ENCODE peak calls at places on chromosomes 4 and X, in four cellular contexts. N is mesendoderm, U is IMR-90, V is H1. O is an unnamed sample.

GRCh38 chr4:41661447-41662076 is 87.0 kb downstream of the PHOX2B start:
- DNase-seq in N (peak; percentile 46), U (peak; percentile 48), V (peak; percentile 78), O (peak; percentile 39)

GRCh38 chrX:131988236-131988635 is 34.9 kb upstream of the STK26 start:
- DNase-seq in N (no peak), U (no peak), V (no peak), O (no peak)

GRCh38 chr4:138540056-138540800 is 298.1 kb upstream of the SLC7A11 start:
- DNase-seq in N (no peak), U (peak; percentile 68), V (no peak), O (no peak)

GRCh38 chrX:153864101-153864500 is 21.9 kb downstream of the L1CAM start:
- DNase-seq in N (no peak), U (no peak), V (no peak), O (no peak)

GRCh38 chrX:129957241-129958099 is 25.0 kb upstream of the BCORL1 start:
- DNase-seq in N (peak; percentile 90), U (peak; percentile 16), V (no peak), O (peak; percentile 80)

GRCh38 chr4:137952116-137952515 is 290.0 kb downstream of the SLC7A11 start:
- DNase-seq in N (no peak), U (no peak), V (no peak), O (no peak)

GRCh38 chrX:87805829-87806490 is 288.4 kb downstream of the KLHL4 start:
- DNase-seq in N (peak; percentile 75), U (no peak), V (no peak), O (no peak)

GRCh38 chrX:2767631-2768455 is 16.0 kb downstream of the XG start:
- DNase-seq in N (peak; percentile 87), U (peak; percentile 21), V (no peak), O (peak; percentile 36)

GRCh38 chr4:75736862-75737261 is 12.5 kb downstream of the USO1 start:
- DNase-seq in N (no peak), U (peak; percentile 20), V (no peak), O (no peak)

GRCh38 chrX:149145845-149146285 is 359.2 kb downstream of the IDS start:
- DNase-seq in N (peak; percentile 27), U (no peak), V (no peak), O (no peak)

GRCh38 chr4:54717694-54718093 is 59.9 kb downstream of the KIT start:
- DNase-seq in N (no peak), U (no peak), V (no peak), O (no peak)

GRCh38 chrX:115330498-115331138 is 41.1 kb downstream of the LUZP4 start:
- DNase-seq in N (peak; percentile 67), U (peak; percentile 76), V (no peak), O (peak; percentile 64)

GRCh38 chr4:169249214-169249973 is 21.4 kb downstream of the SH3RF1 start:
- DNase-seq in N (no peak), U (peak; percentile 87), V (no peak), O (no peak)

GRCh38 chrX:40146471-40147398 is 49.0 kb upstream of the BCOR start:
- DNase-seq in N (peak; percentile 64), U (peak; percentile 46), V (peak; percentile 59), O (peak; percentile 74)

GRCh38 chrX:10156199-10157031 is at the start of gene CLCN4:
- DNase-seq in N (peak; percentile 75), U (no peak), V (peak; percentile 69), O (peak; percentile 71)

GRCh38 chrX:136457303-136457917 is 30.3 kb upstream of the BRS3 start:
- DNase-seq in N (no peak), U (no peak), V (no peak), O (no peak)

GRCh38 chr4:2874861-2875260 is 31.2 kb downstream of the ADD1 start:
- DNase-seq in N (no peak), U (no peak), V (no peak), O (no peak)

GRCh38 chrX:12367254-12367653 is 229.0 kb downstream of the FRMPD4 start:
- DNase-seq in N (no peak), U (no peak), V (no peak), O (no peak)

GRCh38 chrX:10989386-10989785 is 121.7 kb upstream of the HCCS start:
- DNase-seq in N (peak; percentile 93), U (no peak), V (no peak), O (no peak)

GRCh38 chr4:19540859-19541258 is 710.8 kb upstream of the SLIT2 start:
- DNase-seq in N (no peak), U (no peak), V (no peak), O (no peak)

GRCh38 chrX:56764153-56764974 is 35.3 kb downstream of the NBDY start:
- DNase-seq in N (peak; percentile 78), U (peak; percentile 87), V (peak; percentile 53), O (peak; percentile 60)

DNA sequence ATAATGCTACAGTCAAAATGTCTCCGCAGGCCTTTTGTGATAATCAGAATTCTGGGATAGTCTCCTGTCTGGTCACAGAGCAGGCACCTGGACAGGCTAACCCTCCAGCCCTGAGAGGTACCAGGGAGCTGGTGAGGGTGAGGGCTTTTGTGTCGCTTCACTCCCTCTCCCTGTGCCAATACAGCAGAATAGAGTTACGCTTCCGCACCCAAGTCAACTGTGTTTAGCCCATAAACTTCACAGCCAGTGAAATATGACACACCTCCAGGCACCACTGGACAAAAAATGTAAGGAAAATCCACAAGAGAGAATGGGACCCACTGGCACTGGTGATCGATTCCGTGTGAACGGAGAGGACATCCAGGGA is 1.3 kb downstream of the GAK start:
- DNase-seq in N (no peak), U (no peak), V (no peak), O (no peak)
- H3K9ac ChIP-seq in N (peak overlapping the region; percentile 89), U (peak overlapping the region; percentile 89), V (no peak overlapping the region), O (peak overlapping the region; percentile 79)

GRCh38 chr4:80033581-80033980 is 39.4 kb downstream of the ANTXR2 start:
- DNase-seq in N (peak; percentile 8), U (no peak), V (no peak), O (no peak)

GRCh38 chr4:80035336-80035735 is 37.7 kb downstream of the ANTXR2 start:
- DNase-seq in N (peak; percentile 34), U (no peak), V (no peak), O (no peak)

GRCh38 chr4:80036949-80037348 is 36.1 kb downstream of the ANTXR2 start:
- DNase-seq in N (no peak), U (peak; percentile 77), V (no peak), O (no peak)

GRCh38 chr4:80037864-80038263 is 35.2 kb downstream of the ANTXR2 start:
- DNase-seq in N (no peak), U (no peak), V (no peak), O (no peak)

GRCh38 chr4:80036306-80036705 is 36.7 kb downstream of the ANTXR2 start:
- DNase-seq in N (peak; percentile 17), U (no peak), V (no peak), O (no peak)
- H2BK5ac ChIP-seq in N (no peak overlapping the region), U (no peak overlapping the region), V (no peak overlapping the region), O (no peak overlapping the region)

DNA sequence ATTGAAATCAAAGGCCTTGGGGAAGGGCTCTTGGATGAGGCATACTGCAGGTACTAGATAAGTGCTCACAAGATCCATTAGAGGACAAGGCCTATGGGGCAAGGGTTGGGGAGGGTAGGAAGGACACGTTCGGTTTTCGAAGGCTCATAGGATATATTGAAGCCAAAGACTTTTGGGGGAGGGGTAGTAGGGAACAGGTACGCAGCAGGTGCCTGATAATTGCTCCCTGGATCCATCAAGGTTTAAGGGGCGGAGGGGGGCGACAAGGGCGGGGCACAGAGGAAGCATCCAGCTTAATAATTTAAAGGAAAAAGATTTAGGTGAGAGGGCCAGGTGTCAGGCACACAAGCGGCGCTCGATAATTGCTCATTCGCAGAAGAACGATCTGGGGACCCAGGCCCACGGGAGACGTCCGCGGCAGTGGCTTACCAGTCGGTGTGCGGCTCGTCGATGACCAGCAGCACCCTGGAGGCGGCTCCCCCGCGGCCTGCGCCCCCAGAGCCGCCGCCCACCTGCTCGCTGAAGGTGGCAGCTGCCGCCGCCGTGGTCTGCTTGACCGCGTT is 653 bp downstream of the SYN1 start:
- DNase-seq in N (no peak), U (no peak), V (no peak), O (no peak)
- H3K9ac ChIP-seq in N (no peak overlapping the region), U (no peak overlapping the region), V (no peak overlapping the region), O (no peak overlapping the region)

GRCh38 chr4:11483076-11483475 is 54.4 kb upstream of the HS3ST1 start:
- DNase-seq in N (no peak), U (no peak), V (no peak), O (no peak)

GRCh38 chr4:11487876-11488545 is 59.3 kb upstream of the HS3ST1 start:
- DNase-seq in N (no peak), U (no peak), V (no peak), O (no peak)

GRCh38 chr4:11488657-11489448 is 60.2 kb upstream of the HS3ST1 start:
- DNase-seq in N (peak; percentile 33), U (no peak), V (no peak), O (no peak)

GRCh38 chr4:11487139-11487538 is 58.4 kb upstream of the HS3ST1 start:
- DNase-seq in N (peak; percentile 45), U (no peak), V (no peak), O (no peak)

DNA sequence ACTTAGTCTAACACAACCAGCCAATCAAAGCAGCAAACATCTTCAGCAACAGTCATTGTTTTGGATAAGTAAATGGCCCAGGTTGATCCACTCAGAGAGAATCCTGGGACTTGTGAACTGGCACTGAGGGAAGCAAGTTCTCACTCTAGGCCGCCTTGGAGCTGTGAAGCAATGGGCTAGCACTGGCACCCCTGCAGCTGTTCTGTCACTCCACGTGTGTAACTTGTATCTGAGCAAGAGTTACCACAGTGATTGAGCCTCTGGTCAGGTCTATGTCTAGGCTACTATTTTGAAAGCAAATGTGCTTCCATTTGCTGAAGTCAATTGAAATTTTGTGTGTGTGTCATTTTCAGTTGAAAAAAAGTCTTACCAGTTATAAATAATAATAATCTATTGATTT is 57.2 kb upstream of the HS3ST1 start:
- DNase-seq in N (no peak), U (no peak), V (no peak), O (no peak)
- H2BK5ac ChIP-seq in N (no peak overlapping the region), U (no peak overlapping the region), V (no peak overlapping the region), O (no peak overlapping the region)

DNA sequence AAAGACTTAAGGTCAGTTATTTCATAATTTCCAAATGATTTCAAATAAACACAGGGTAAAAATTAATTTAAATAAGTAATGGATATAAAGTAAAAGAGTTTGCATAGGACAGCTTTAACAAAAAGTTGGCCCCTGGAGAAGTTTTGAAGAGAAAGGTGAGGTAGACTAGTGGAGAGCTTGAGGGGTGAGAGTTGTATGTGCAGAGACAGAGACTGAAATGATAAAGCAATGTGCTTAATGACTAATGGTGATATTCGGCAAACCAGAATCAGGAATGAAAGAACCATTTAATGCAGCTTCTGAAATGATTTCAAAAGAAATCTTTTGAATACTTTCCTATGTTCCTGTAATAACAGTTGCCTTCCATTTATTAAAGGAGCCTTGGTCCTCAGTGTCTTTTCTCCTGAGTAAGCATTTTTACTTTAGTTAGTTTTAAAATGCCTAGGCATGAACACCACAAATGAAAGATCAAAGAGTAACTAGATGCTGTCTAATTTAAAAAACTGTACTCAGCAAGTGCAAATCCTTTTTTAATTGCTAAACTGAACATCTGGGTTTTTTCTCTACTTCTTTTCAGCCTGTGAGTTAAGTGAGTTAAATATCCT is 28.5 kb downstream of the CAMK2D start:
- DNase-seq in N (no peak), U (no peak), V (no peak), O (no peak)
- H3K9ac ChIP-seq in N (no peak overlapping the region), U (no peak overlapping the region), V (no peak overlapping the region), O (no peak overlapping the region)

O was measured in H9.